ENCODE peak calls at places on chromosomes 11 and 22, in eight cellular contexts. One of them, this sample, is unnamed.

GRCh38 chr11:9222654-9223053 is 42.5 kb downstream of the DENND5A start:
- DNase-seq in spleen: no peak
- DNase-seq in GM23338: no peak
- DNase-seq in stomach: no peak
- DNase-seq in esophagus muscularis mucosa: no peak
- DNase-seq in HCT116: no peak
- DNase-seq in GM12891: no peak
- DNase-seq in transverse colon: no peak
- DNase-seq in this sample: no peak

GRCh38 chr22:43275545-43275981 is 67.6 kb downstream of the SCUBE1 start:
- DNase-seq in spleen: no peak
- DNase-seq in GM23338: peak
- DNase-seq in stomach: no peak
- DNase-seq in GM12891: no peak
- DNase-seq in esophagus muscularis mucosa: no peak
- DNase-seq in transverse colon: no peak
- DNase-seq in HCT116: peak
- DNase-seq in this sample: no peak

GRCh38 chr11:73585834-73586575 is 11.9 kb downstream of the FAM168A start:
- DNase-seq in GM12891: no peak
- DNase-seq in spleen: no peak
- DNase-seq in stomach: no peak
- DNase-seq in esophagus muscularis mucosa: no peak
- DNase-seq in HCT116: no peak
- DNase-seq in GM23338: no peak
- DNase-seq in transverse colon: no peak
- DNase-seq in this sample: no peak

GRCh38 chr11:62806611-62807121 is 1.4 kb upstream of the NXF1 start:
- DNase-seq in esophagus muscularis mucosa: no peak
- DNase-seq in HCT116: no peak
- DNase-seq in spleen: no peak
- DNase-seq in GM12891: no peak
- DNase-seq in stomach: no peak
- DNase-seq in GM23338: no peak
- DNase-seq in transverse colon: peak
- DNase-seq in this sample: no peak

GRCh38 chr11:69080361-69080973 is 31.7 kb downstream of the TPCN2 start:
- DNase-seq in HCT116: no peak
- DNase-seq in transverse colon: no peak
- DNase-seq in stomach: no peak
- DNase-seq in esophagus muscularis mucosa: no peak
- DNase-seq in GM12891: no peak
- DNase-seq in GM23338: no peak
- DNase-seq in spleen: no peak
- DNase-seq in this sample: no peak

GRCh38 chr11:2932850-2933251 is 3.6 kb upstream of the PHLDA2 start:
- DNase-seq in GM12891: no peak
- DNase-seq in HCT116: no peak
- DNase-seq in GM23338: no peak
- DNase-seq in spleen: peak
- DNase-seq in esophagus muscularis mucosa: no peak
- DNase-seq in transverse colon: no peak
- DNase-seq in stomach: no peak
- DNase-seq in this sample: no peak

GRCh38 chr11:10709299-10710086 is 15.9 kb upstream of the IRAG1 start:
- DNase-seq in GM23338: no peak
- DNase-seq in spleen: no peak
- DNase-seq in GM12891: no peak
- DNase-seq in esophagus muscularis mucosa: no peak
- DNase-seq in HCT116: no peak
- DNase-seq in stomach: no peak
- DNase-seq in transverse colon: no peak
- DNase-seq in this sample: no peak

GRCh38 chr22:29603358-29604191 is at the start of gene NF2:
- DNase-seq in esophagus muscularis mucosa: peak
- DNase-seq in transverse colon: peak
- DNase-seq in HCT116: peak
- DNase-seq in GM12891: peak
- DNase-seq in GM23338: peak
- DNase-seq in stomach: peak
- DNase-seq in spleen: peak
- DNase-seq in this sample: peak

DNA sequence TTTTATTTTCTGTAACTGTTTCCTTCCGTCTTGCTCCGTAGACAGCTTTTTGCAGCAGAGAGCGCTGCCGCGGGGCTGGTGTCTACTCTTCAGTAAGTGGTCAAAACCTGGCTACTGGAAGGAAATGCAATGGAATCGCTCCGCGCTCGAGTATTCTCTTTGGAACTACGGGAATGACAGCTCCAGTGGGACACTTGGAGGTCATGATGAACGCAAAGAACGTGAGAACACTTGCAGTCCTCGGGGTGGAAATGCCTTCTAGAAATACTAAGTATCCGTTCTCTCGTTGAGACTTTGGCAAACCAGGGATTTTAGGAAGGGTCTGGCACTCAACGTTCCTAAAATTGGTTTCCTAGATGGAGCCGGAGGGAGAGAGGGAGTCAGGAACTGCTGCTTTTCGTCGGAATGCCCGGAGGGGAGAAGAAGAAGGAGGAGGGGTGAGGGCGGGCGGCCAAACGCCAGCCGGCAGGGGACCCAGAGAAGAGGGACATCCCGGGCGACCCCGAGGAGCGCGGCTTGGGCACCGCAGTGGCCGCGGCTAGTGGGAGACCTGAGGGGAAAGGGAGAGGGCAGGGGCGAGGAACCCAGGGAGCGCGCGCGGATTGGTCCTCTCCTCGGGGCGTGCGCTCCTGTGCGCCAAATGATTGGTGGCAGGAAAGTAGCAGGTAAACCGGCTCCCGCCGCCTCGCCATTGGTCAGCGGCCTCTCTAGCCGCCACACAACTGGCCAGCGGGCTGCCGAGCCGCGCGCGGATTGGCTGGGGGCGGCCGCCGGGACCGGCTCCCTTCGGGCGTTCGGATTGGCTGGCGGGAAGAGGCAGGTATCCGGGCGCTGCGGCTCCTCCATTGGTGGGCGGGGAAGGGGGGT is 505 bp upstream of the BMAL1 start:
- DNase-seq in esophagus muscularis mucosa: peak
- DNase-seq in GM12891: peak
- DNase-seq in stomach: peak
- DNase-seq in spleen: peak
- DNase-seq in transverse colon: peak
- DNase-seq in HCT116: peak
- DNase-seq in GM23338: peak
- DNase-seq in this sample: peak
- TF ChIP-seq POLR2AphosphoS5 in esophagus muscularis mucosa: peak
- TF ChIP-seq POLR2AphosphoS5 in GM12891: no peak
- TF ChIP-seq POLR2AphosphoS5 in stomach: peak
- TF ChIP-seq POLR2AphosphoS5 in spleen: peak
- TF ChIP-seq POLR2AphosphoS5 in transverse colon: peak
- TF ChIP-seq POLR2AphosphoS5 in HCT116: peak
- TF ChIP-seq POLR2AphosphoS5 in GM23338: peak
- TF ChIP-seq POLR2AphosphoS5 in this sample: peak

DNA sequence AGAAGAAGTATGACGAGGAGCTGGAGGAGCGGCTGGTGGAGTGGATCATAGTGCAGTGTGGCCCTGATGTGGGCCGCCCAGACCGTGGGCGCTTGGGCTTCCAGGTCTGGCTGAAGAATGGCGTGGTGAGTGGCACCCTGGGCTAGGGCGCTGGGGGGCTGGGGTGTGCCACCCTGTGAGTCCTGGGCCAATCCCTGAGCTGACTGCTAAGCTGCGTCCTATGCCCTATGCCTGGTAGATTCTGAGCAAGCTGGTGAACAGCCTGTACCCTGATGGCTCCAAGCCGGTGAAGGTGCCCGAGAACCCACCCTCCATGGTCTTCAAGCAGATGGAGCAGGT is 3.9 kb downstream of the TAGLN start:
- DNase-seq in HCT116: no peak
- DNase-seq in spleen: no peak
- DNase-seq in GM12891: no peak
- DNase-seq in GM23338: no peak
- DNase-seq in esophagus muscularis mucosa: no peak
- DNase-seq in stomach: no peak
- DNase-seq in transverse colon: no peak
- DNase-seq in this sample: no peak
- TF ChIP-seq POLR2AphosphoS5 in HCT116: no peak
- TF ChIP-seq POLR2AphosphoS5 in spleen: peak
- TF ChIP-seq POLR2AphosphoS5 in GM12891: no peak
- TF ChIP-seq POLR2AphosphoS5 in GM23338: no peak
- TF ChIP-seq POLR2AphosphoS5 in esophagus muscularis mucosa: no peak
- TF ChIP-seq POLR2AphosphoS5 in stomach: no peak
- TF ChIP-seq POLR2AphosphoS5 in transverse colon: peak
- TF ChIP-seq POLR2AphosphoS5 in this sample: no peak

DNA sequence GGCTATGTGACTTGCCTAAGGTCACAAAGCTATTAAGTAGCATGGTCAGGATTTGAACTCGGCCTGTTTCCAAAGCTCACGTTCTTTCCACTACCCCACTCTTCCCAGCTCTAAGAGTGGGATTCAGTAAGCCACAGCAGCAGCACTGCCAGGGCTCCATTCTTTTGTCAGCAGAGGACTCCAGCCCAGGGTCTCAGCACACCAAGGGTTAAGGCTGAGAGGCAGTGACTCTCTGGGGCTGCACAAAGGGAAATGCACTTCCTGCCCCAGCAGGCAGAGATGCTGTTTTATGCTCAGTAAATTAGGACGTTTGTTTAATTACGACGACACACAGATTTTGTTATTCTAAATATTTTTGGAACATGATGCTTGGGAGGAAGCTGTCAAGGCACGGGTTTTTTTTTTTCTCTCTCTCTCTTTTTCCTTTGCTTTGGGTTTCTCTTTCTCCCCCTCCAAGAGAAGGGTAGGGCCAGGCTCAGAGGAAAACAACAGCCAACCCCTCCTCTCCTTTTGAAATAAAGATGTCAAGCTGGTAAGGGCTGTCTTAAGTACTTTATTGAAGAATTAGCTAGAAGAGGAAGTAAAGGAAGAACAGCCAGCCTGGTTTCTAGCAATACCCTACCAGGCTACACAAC is 2.9 kb downstream of the MYH9 start:
- DNase-seq in GM12891: no peak
- DNase-seq in spleen: no peak
- DNase-seq in transverse colon: no peak
- DNase-seq in stomach: no peak
- DNase-seq in esophagus muscularis mucosa: no peak
- DNase-seq in HCT116: no peak
- DNase-seq in GM23338: peak
- DNase-seq in this sample: no peak
- TF ChIP-seq POLR2AphosphoS5 in GM12891: no peak
- TF ChIP-seq POLR2AphosphoS5 in spleen: peak
- TF ChIP-seq POLR2AphosphoS5 in transverse colon: peak
- TF ChIP-seq POLR2AphosphoS5 in stomach: no peak
- TF ChIP-seq POLR2AphosphoS5 in esophagus muscularis mucosa: peak
- TF ChIP-seq POLR2AphosphoS5 in HCT116: peak
- TF ChIP-seq POLR2AphosphoS5 in GM23338: no peak
- TF ChIP-seq POLR2AphosphoS5 in this sample: no peak

DNA sequence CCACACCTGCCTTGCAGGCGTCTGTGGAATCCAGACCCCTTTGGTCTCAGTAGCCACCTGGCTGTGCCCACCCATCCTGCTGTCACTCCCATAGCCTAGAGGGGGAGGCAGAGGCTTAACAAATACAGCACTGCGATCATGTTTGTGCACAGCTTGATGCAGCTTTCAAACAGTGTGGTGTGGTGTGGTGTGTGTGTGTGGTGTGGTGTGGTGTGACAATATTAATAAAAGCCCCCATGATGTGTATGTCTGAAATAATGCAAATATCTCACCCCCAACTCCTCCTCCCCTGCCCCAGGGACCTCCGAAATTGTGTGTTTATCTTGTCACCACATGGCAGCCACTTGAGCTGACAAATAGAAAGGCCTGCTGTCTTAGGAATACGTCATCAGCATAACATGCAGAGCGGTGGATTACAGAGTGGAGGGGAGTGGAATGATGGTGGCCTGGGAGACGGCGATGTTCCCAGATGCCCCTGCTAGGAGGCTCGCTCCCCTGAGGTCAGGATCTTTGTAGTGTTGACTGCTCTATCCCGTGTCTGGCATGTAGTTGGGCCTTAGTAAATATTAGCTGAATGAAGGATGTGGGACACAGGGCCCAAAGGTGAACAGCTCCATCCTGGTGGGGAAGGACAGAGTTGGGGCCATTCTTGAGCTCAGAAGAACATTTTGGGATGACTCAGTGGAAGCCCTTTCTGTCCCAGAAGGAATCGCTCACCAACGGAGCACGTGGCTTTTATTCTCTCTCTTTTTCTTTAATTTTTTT is 2.8 kb downstream of the PDXP start:
- DNase-seq in HCT116: no peak
- DNase-seq in GM23338: peak
- DNase-seq in esophagus muscularis mucosa: no peak
- DNase-seq in transverse colon: no peak
- DNase-seq in GM12891: no peak
- DNase-seq in spleen: no peak
- DNase-seq in stomach: no peak
- DNase-seq in this sample: no peak
- TF ChIP-seq POLR2AphosphoS5 in HCT116: no peak
- TF ChIP-seq POLR2AphosphoS5 in GM23338: no peak
- TF ChIP-seq POLR2AphosphoS5 in esophagus muscularis mucosa: no peak
- TF ChIP-seq POLR2AphosphoS5 in transverse colon: peak
- TF ChIP-seq POLR2AphosphoS5 in GM12891: no peak
- TF ChIP-seq POLR2AphosphoS5 in spleen: no peak
- TF ChIP-seq POLR2AphosphoS5 in stomach: no peak
- TF ChIP-seq POLR2AphosphoS5 in this sample: no peak

GRCh38 chr11:19472679-19473078 is 231.9 kb upstream of the E2F8 start:
- DNase-seq in HCT116: no peak
- DNase-seq in transverse colon: no peak
- DNase-seq in GM12891: no peak
- DNase-seq in esophagus muscularis mucosa: no peak
- DNase-seq in stomach: no peak
- DNase-seq in GM23338: no peak
- DNase-seq in spleen: no peak
- DNase-seq in this sample: no peak
- TF ChIP-seq POLR2AphosphoS5 in HCT116: no peak
- TF ChIP-seq POLR2AphosphoS5 in transverse colon: no peak
- TF ChIP-seq POLR2AphosphoS5 in GM12891: no peak
- TF ChIP-seq POLR2AphosphoS5 in esophagus muscularis mucosa: no peak
- TF ChIP-seq POLR2AphosphoS5 in stomach: no peak
- TF ChIP-seq POLR2AphosphoS5 in GM23338: no peak
- TF ChIP-seq POLR2AphosphoS5 in spleen: no peak
- TF ChIP-seq POLR2AphosphoS5 in this sample: no peak

This sample was measured in suprapubic skin.